ENCODE peak calls at places on chromosomes 1 and 21, in five cellular contexts. One of them, this sample, is unnamed.
A peak's percentile ranks its signal among the peaks of the same experiment; 100 is the strongest.

GRCh38 chr1:50348449-50349241 is 74.6 kb downstream of the DMRTA2 start:
- DNase-seq in trophoblast cell: peak; percentile 86
- DNase-seq in neuronal stem cell: peak; percentile 83
- DNase-seq in H9: peak; percentile 69
- DNase-seq in IMR-90: peak; percentile 77
- DNase-seq in this sample: peak; percentile 76

GRCh38 chr1:59445040-59445439 is 148.1 kb downstream of the FGGY start:
- DNase-seq in IMR-90: no peak
- DNase-seq in H9: no peak
- DNase-seq in neuronal stem cell: no peak
- DNase-seq in trophoblast cell: peak; percentile 33
- DNase-seq in this sample: no peak

GRCh38 chr1:87421809-87422208 is 93.1 kb downstream of the LMO4 start:
- DNase-seq in H9: no peak
- DNase-seq in trophoblast cell: no peak
- DNase-seq in neuronal stem cell: no peak
- DNase-seq in IMR-90: no peak
- DNase-seq in this sample: no peak

GRCh38 chr1:93758842-93759515 is 77.3 kb upstream of the BCAR3 start:
- DNase-seq in IMR-90: peak; percentile 89
- DNase-seq in trophoblast cell: peak; percentile 96
- DNase-seq in neuronal stem cell: no peak
- DNase-seq in H9: no peak
- DNase-seq in this sample: no peak

GRCh38 chr1:216686860-216687545 is 36.2 kb downstream of the ESRRG start:
- DNase-seq in IMR-90: peak; percentile 37
- DNase-seq in neuronal stem cell: peak; percentile 23
- DNase-seq in trophoblast cell: no peak
- DNase-seq in H9: peak; percentile 41
- DNase-seq in this sample: no peak

GRCh38 chr1:175884369-175884768 is 141.0 kb upstream of the TNR start:
- DNase-seq in trophoblast cell: no peak
- DNase-seq in neuronal stem cell: no peak
- DNase-seq in H9: no peak
- DNase-seq in IMR-90: no peak
- DNase-seq in this sample: no peak

GRCh38 chr1:11037740-11038182 is 9.3 kb downstream of the MASP2 start:
- DNase-seq in IMR-90: peak; percentile 84
- DNase-seq in neuronal stem cell: peak; percentile 86
- DNase-seq in trophoblast cell: peak; percentile 90
- DNase-seq in H9: peak; percentile 85
- DNase-seq in this sample: peak; percentile 57

GRCh38 chr1:53615101-53615500 is 123.9 kb downstream of the GLIS1 start:
- DNase-seq in neuronal stem cell: no peak
- DNase-seq in H9: peak; percentile 15
- DNase-seq in IMR-90: no peak
- DNase-seq in trophoblast cell: no peak
- DNase-seq in this sample: no peak

GRCh38 chr1:96384611-96385010 is 337.0 kb upstream of the PTBP2 start:
- DNase-seq in trophoblast cell: no peak
- DNase-seq in H9: no peak
- DNase-seq in neuronal stem cell: no peak
- DNase-seq in IMR-90: no peak
- DNase-seq in this sample: no peak

GRCh38 chr21:17784604-17785402 is 34.4 kb downstream of the C21orf91 start:
- DNase-seq in neuronal stem cell: no peak
- DNase-seq in IMR-90: no peak
- DNase-seq in trophoblast cell: no peak
- DNase-seq in H9: no peak
- DNase-seq in this sample: no peak

GRCh38 chr1:156419863-156420208 is 50.8 kb downstream of the RHBG start:
- DNase-seq in trophoblast cell: no peak
- DNase-seq in H9: peak; percentile 73
- DNase-seq in IMR-90: no peak
- DNase-seq in neuronal stem cell: no peak
- DNase-seq in this sample: peak; percentile 82

GRCh38 chr1:47932744-47933143 is 64.4 kb downstream of the TRABD2B start:
- DNase-seq in IMR-90: no peak
- DNase-seq in neuronal stem cell: no peak
- DNase-seq in H9: no peak
- DNase-seq in trophoblast cell: no peak
- DNase-seq in this sample: no peak
- H3K14ac ChIP-seq in IMR-90: no peak overlapping the region
- H3K14ac ChIP-seq in neuronal stem cell: no peak overlapping the region
- H3K14ac ChIP-seq in H9: no peak overlapping the region
- H3K14ac ChIP-seq in trophoblast cell: no peak overlapping the region
- H3K14ac ChIP-seq in this sample: no peak overlapping the region

GRCh38 chr1:165827199-165828102 is at the start of gene UCK2:
- DNase-seq in H9: peak; percentile 91
- DNase-seq in trophoblast cell: peak; percentile 89
- DNase-seq in neuronal stem cell: peak; percentile 74
- DNase-seq in IMR-90: peak; percentile 76
- DNase-seq in this sample: peak; percentile 56
- H3K14ac ChIP-seq in H9: peak within 1 kb of the TSS; percentile 98
- H3K14ac ChIP-seq in trophoblast cell: peak within 1 kb of the TSS; percentile 90
- H3K14ac ChIP-seq in neuronal stem cell: peak within 1 kb of the TSS; percentile 14
- H3K14ac ChIP-seq in IMR-90: peak within 1 kb of the TSS; percentile 89
- H3K14ac ChIP-seq in this sample: no peak within 1 kb of the TSS

GRCh38 chr1:113905435-113905861 is 322 bp downstream of the DCLRE1B start:
- DNase-seq in trophoblast cell: peak; percentile 33
- DNase-seq in IMR-90: no peak
- DNase-seq in H9: peak; percentile 79
- DNase-seq in neuronal stem cell: no peak
- DNase-seq in this sample: peak; percentile 73

GRCh38 chr1:113904292-113904673 is 316 bp downstream of the AP4B1 start:
- DNase-seq in IMR-90: no peak
- DNase-seq in H9: peak; percentile 59
- DNase-seq in neuronal stem cell: no peak
- DNase-seq in trophoblast cell: no peak
- DNase-seq in this sample: no peak

GRCh38 chr1:113901171-113901570 is 3.4 kb downstream of the AP4B1 start:
- DNase-seq in H9: no peak
- DNase-seq in neuronal stem cell: no peak
- DNase-seq in IMR-90: no peak
- DNase-seq in trophoblast cell: no peak
- DNase-seq in this sample: no peak

GRCh38 chr1:113903496-113904291 is 905 bp downstream of the AP4B1 start:
- DNase-seq in H9: no peak
- DNase-seq in IMR-90: no peak
- DNase-seq in neuronal stem cell: no peak
- DNase-seq in trophoblast cell: no peak
- DNase-seq in this sample: no peak

DNA sequence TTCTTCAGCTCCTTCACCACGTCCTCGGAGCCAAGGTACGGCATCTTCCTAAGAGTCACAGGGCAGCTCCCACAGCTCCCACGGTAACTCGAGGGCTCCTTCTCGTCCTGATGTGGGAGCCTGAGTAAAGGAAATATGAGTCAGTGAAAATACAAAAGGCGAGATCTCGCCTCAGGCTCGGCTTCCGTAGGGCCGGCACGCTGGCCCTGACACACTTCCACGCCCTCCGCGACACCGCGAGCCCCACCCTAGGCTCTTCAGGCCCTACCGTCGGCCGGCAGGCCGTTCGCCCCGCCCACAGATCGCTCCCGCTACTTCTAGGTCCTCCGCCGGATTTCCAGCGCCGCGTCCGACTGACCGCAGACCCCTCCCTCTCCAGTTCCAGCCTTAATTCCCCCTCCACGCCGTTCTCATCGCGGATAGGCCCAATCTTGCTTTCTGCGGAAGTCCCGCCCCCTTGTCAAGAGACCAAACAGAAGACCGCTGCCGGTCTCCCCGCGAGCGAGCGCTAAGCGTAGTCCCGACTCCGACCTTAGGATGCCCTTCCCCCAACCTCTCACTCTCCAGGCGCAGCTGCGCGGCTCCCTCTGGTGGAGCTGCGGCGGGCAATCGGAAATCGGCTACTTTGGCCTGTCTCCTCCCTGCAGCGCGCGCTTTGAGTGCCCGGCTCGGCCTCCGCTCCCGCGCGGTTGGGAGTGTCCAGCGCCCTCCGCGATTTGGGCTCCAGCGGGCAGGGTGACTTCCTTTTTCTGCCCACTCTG is at the start of the genes AP4B1 and DCLRE1B:
- DNase-seq in IMR-90: peak; percentile 100
- DNase-seq in neuronal stem cell: peak; percentile 99
- DNase-seq in H9: peak; percentile 99
- DNase-seq in trophoblast cell: peak; percentile 100
- DNase-seq in this sample: peak; percentile 94
- H3K14ac ChIP-seq in IMR-90: peak within 1 kb of the TSS; percentile 75
- H3K14ac ChIP-seq in neuronal stem cell: peak within 1 kb of the TSS; percentile 73
- H3K14ac ChIP-seq in H9: no peak within 1 kb of the TSS
- H3K14ac ChIP-seq in trophoblast cell: peak within 1 kb of the TSS; percentile 82
- H3K14ac ChIP-seq in this sample: no peak within 1 kb of the TSS

DNA sequence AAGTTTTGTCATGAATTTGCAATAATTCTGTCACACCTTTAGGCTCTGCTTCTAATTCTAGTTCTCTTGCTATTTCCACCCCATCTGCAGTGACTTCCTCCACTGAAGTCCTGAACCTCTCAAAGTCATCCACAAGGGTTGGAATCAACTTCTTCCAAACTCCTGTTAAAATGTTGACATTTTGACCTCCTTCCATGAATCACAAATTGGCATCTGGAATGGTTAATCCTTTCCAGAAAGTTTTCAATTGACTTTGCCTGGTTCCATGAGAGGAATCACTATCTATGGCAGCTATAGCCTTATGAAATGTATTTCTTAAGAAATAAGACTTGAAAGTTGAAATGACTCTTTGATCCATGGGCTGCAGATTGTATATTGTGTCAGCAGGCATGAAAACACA is 19.7 kb upstream of the SFT2D2 start:
- DNase-seq in IMR-90: no peak
- DNase-seq in trophoblast cell: no peak
- DNase-seq in neuronal stem cell: no peak
- DNase-seq in H9: no peak
- DNase-seq in this sample: no peak
- H3K14ac ChIP-seq in IMR-90: no peak overlapping the region
- H3K14ac ChIP-seq in trophoblast cell: no peak overlapping the region
- H3K14ac ChIP-seq in neuronal stem cell: no peak overlapping the region
- H3K14ac ChIP-seq in H9: no peak overlapping the region
- H3K14ac ChIP-seq in this sample: no peak overlapping the region

GRCh38 chr1:1358433-1359201 is at the start of gene MXRA8:
- DNase-seq in IMR-90: peak; percentile 82
- DNase-seq in trophoblast cell: peak; percentile 62
- DNase-seq in H9: peak; percentile 66
- DNase-seq in neuronal stem cell: no peak
- DNase-seq in this sample: no peak
- H3K14ac ChIP-seq in IMR-90: peak within 1 kb of the TSS; percentile 96
- H3K14ac ChIP-seq in trophoblast cell: peak within 1 kb of the TSS; percentile 94
- H3K14ac ChIP-seq in H9: peak within 1 kb of the TSS; percentile 59
- H3K14ac ChIP-seq in neuronal stem cell: peak within 1 kb of the TSS; percentile 14
- H3K14ac ChIP-seq in this sample: no peak within 1 kb of the TSS

GRCh38 chr1:41240806-41241747 is 1.0 kb downstream of the SCMH1 start:
- DNase-seq in neuronal stem cell: peak; percentile 37
- DNase-seq in trophoblast cell: peak; percentile 52
- DNase-seq in IMR-90: peak; percentile 17
- DNase-seq in H9: peak; percentile 61
- DNase-seq in this sample: peak; percentile 76

GRCh38 chr1:41238311-41239094 is 3.6 kb downstream of the SCMH1 start:
- DNase-seq in neuronal stem cell: no peak
- DNase-seq in H9: no peak
- DNase-seq in IMR-90: peak; percentile 35
- DNase-seq in trophoblast cell: no peak
- DNase-seq in this sample: no peak

GRCh38 chr1:41242645-41243171 is 602 bp upstream of the SCMH1 start:
- DNase-seq in trophoblast cell: no peak
- DNase-seq in IMR-90: no peak
- DNase-seq in neuronal stem cell: no peak
- DNase-seq in H9: no peak
- DNase-seq in this sample: no peak

GRCh38 chr1:41239988-41240610 is 2.0 kb downstream of the SCMH1 start:
- DNase-seq in H9: no peak
- DNase-seq in trophoblast cell: peak; percentile 84
- DNase-seq in IMR-90: peak; percentile 62
- DNase-seq in neuronal stem cell: no peak
- DNase-seq in this sample: no peak

GRCh38 chr1:41241748-41242644 is at the start of gene SCMH1:
- DNase-seq in trophoblast cell: peak; percentile 89
- DNase-seq in neuronal stem cell: peak; percentile 67
- DNase-seq in IMR-90: peak; percentile 12
- DNase-seq in H9: peak; percentile 71
- DNase-seq in this sample: peak; percentile 81
- H3K14ac ChIP-seq in trophoblast cell: peak within 1 kb of the TSS; percentile 90
- H3K14ac ChIP-seq in neuronal stem cell: peak within 1 kb of the TSS; percentile 83
- H3K14ac ChIP-seq in IMR-90: peak within 1 kb of the TSS; percentile 98
- H3K14ac ChIP-seq in H9: peak within 1 kb of the TSS; percentile 92
- H3K14ac ChIP-seq in this sample: no peak within 1 kb of the TSS

GRCh38 chr1:235327559-235328270 is at the start of gene ARID4B:
- DNase-seq in H9: no peak
- DNase-seq in trophoblast cell: no peak
- DNase-seq in IMR-90: no peak
- DNase-seq in neuronal stem cell: no peak
- DNase-seq in this sample: no peak

GRCh38 chr1:235328271-235329138 is at the start of gene GGPS1:
- DNase-seq in H9: peak; percentile 98
- DNase-seq in trophoblast cell: peak; percentile 100
- DNase-seq in IMR-90: peak; percentile 100
- DNase-seq in neuronal stem cell: peak; percentile 100
- DNase-seq in this sample: peak; percentile 94

GRCh38 chr1:235325139-235325538 is 2.8 kb downstream of the ARID4B start:
- DNase-seq in H9: no peak
- DNase-seq in IMR-90: no peak
- DNase-seq in trophoblast cell: no peak
- DNase-seq in neuronal stem cell: no peak
- DNase-seq in this sample: no peak

GRCh38 chr1:235325854-235326253 is 2.1 kb downstream of the ARID4B start:
- DNase-seq in trophoblast cell: no peak
- DNase-seq in IMR-90: no peak
- DNase-seq in neuronal stem cell: no peak
- DNase-seq in H9: no peak
- DNase-seq in this sample: no peak

GRCh38 chr1:235326719-235327558 is 1.0 kb downstream of the ARID4B start:
- DNase-seq in IMR-90: no peak
- DNase-seq in trophoblast cell: peak; percentile 56
- DNase-seq in neuronal stem cell: peak; percentile 17
- DNase-seq in H9: peak; percentile 41
- DNase-seq in this sample: no peak
- H3K14ac ChIP-seq in IMR-90: peak overlapping the region; percentile 73
- H3K14ac ChIP-seq in trophoblast cell: peak overlapping the region; percentile 96
- H3K14ac ChIP-seq in neuronal stem cell: peak overlapping the region; percentile 56
- H3K14ac ChIP-seq in H9: peak overlapping the region; percentile 91
- H3K14ac ChIP-seq in this sample: no peak overlapping the region

GRCh38 chr1:181104790-181105133 is 16.3 kb downstream of the IER5 start:
- DNase-seq in H9: peak; percentile 76
- DNase-seq in IMR-90: no peak
- DNase-seq in trophoblast cell: no peak
- DNase-seq in neuronal stem cell: peak; percentile 85
- DNase-seq in this sample: no peak
- H3K14ac ChIP-seq in H9: peak overlapping the region; percentile 10
- H3K14ac ChIP-seq in IMR-90: peak overlapping the region; percentile 96
- H3K14ac ChIP-seq in trophoblast cell: peak overlapping the region; percentile 98
- H3K14ac ChIP-seq in neuronal stem cell: peak overlapping the region; percentile 60
- H3K14ac ChIP-seq in this sample: peak overlapping the region; percentile 91

This sample was measured in H1.